ENCODE peak calls at places on chromosomes 12 and 14, in six cellular contexts. One of them, this sample, is unnamed.

GRCh38 chr14:105064001-105064400 is 1.2 kb downstream of the GPR132 start:
- DNase-seq in lung: no peak
- DNase-seq in fibroblast of lung: no peak
- DNase-seq in Caco-2: no peak
- DNase-seq in pancreas: no peak
- DNase-seq in lower lobe of right lung: no peak
- DNase-seq in this sample: no peak

GRCh38 chr12:57894577-57895292 is 46.6 kb upstream of the ATP23 start:
- DNase-seq in lung: no peak
- DNase-seq in fibroblast of lung: no peak
- DNase-seq in Caco-2: no peak
- DNase-seq in pancreas: no peak
- DNase-seq in lower lobe of right lung: no peak
- DNase-seq in this sample: no peak

GRCh38 chr12:5648692-5649338 is 216.9 kb downstream of the NTF3 start:
- DNase-seq in lung: no peak
- DNase-seq in fibroblast of lung: peak
- DNase-seq in Caco-2: peak
- DNase-seq in pancreas: no peak
- DNase-seq in lower lobe of right lung: no peak
- DNase-seq in this sample: peak

GRCh38 chr14:101077511-101078074 is 174.1 kb upstream of the RTL1 start:
- DNase-seq in lung: peak
- DNase-seq in fibroblast of lung: peak
- DNase-seq in Caco-2: no peak
- DNase-seq in pancreas: peak
- DNase-seq in lower lobe of right lung: no peak
- DNase-seq in this sample: no peak

GRCh38 chr14:68627868-68628604 is 164.8 kb downstream of the ZFP36L1 start:
- DNase-seq in lung: no peak
- DNase-seq in fibroblast of lung: peak
- DNase-seq in Caco-2: peak
- DNase-seq in pancreas: peak
- DNase-seq in lower lobe of right lung: peak
- DNase-seq in this sample: no peak

GRCh38 chr12:13171921-13172859 is 24.3 kb upstream of the EMP1 start:
- DNase-seq in lung: peak
- DNase-seq in fibroblast of lung: peak
- DNase-seq in Caco-2: peak
- DNase-seq in pancreas: no peak
- DNase-seq in lower lobe of right lung: no peak
- DNase-seq in this sample: no peak

GRCh38 chr12:122848471-122849351 is 13.5 kb downstream of the HIP1R start:
- DNase-seq in lung: no peak
- DNase-seq in fibroblast of lung: no peak
- DNase-seq in Caco-2: peak
- DNase-seq in pancreas: peak
- DNase-seq in lower lobe of right lung: peak
- DNase-seq in this sample: no peak

GRCh38 chr14:71478542-71478941 is 453.7 kb upstream of the RGS6 start:
- DNase-seq in lung: no peak
- DNase-seq in fibroblast of lung: peak
- DNase-seq in Caco-2: no peak
- DNase-seq in pancreas: no peak
- DNase-seq in lower lobe of right lung: no peak
- DNase-seq in this sample: no peak

GRCh38 chr12:120909633-120910318 is 5.6 kb upstream of the SPPL3 start:
- DNase-seq in lung: no peak
- DNase-seq in fibroblast of lung: no peak
- DNase-seq in Caco-2: no peak
- DNase-seq in pancreas: no peak
- DNase-seq in lower lobe of right lung: no peak
- DNase-seq in this sample: no peak

GRCh38 chr12:3802721-3803120 is 49.8 kb upstream of the CRACR2A start:
- DNase-seq in lung: no peak
- DNase-seq in fibroblast of lung: no peak
- DNase-seq in Caco-2: no peak
- DNase-seq in pancreas: no peak
- DNase-seq in lower lobe of right lung: no peak
- DNase-seq in this sample: peak

GRCh38 chr14:88882236-88882635 is 57.8 kb downstream of the TTC8 start:
- DNase-seq in lung: no peak
- DNase-seq in fibroblast of lung: peak
- DNase-seq in Caco-2: no peak
- DNase-seq in pancreas: no peak
- DNase-seq in lower lobe of right lung: no peak
- DNase-seq in this sample: no peak

GRCh38 chr14:95547626-95548327 is 12.9 kb downstream of the GLRX5 start:
- DNase-seq in lung: no peak
- DNase-seq in fibroblast of lung: peak
- DNase-seq in Caco-2: no peak
- DNase-seq in pancreas: no peak
- DNase-seq in lower lobe of right lung: no peak
- DNase-seq in this sample: no peak

GRCh38 chr14:55117816-55118441 is 11.1 kb upstream of the LGALS3 start:
- DNase-seq in lung: no peak
- DNase-seq in fibroblast of lung: peak
- DNase-seq in Caco-2: peak
- DNase-seq in pancreas: no peak
- DNase-seq in lower lobe of right lung: no peak
- DNase-seq in this sample: no peak

GRCh38 chr14:79551591-79551990 is 659.7 kb downstream of the DIO2 start:
- DNase-seq in lung: no peak
- DNase-seq in fibroblast of lung: no peak
- DNase-seq in Caco-2: peak
- DNase-seq in pancreas: no peak
- DNase-seq in lower lobe of right lung: no peak
- DNase-seq in this sample: no peak

GRCh38 chr12:12941450-12942350 is 10.3 kb downstream of the GPRC5D start:
- DNase-seq in lung: no peak
- DNase-seq in fibroblast of lung: no peak
- DNase-seq in Caco-2: no peak
- DNase-seq in pancreas: no peak
- DNase-seq in lower lobe of right lung: no peak
- DNase-seq in this sample: no peak

GRCh38 chr14:20415723-20416622 is 2.7 kb upstream of the TEP1 start:
- DNase-seq in lung: no peak
- DNase-seq in fibroblast of lung: peak
- DNase-seq in Caco-2: no peak
- DNase-seq in pancreas: no peak
- DNase-seq in lower lobe of right lung: no peak
- DNase-seq in this sample: no peak

GRCh38 chr14:92160619-92161018 is 38.9 kb downstream of the CPSF2 start:
- DNase-seq in lung: no peak
- DNase-seq in fibroblast of lung: peak
- DNase-seq in Caco-2: no peak
- DNase-seq in pancreas: no peak
- DNase-seq in lower lobe of right lung: no peak
- DNase-seq in this sample: no peak

GRCh38 chr14:39374846-39375245 is 57.4 kb downstream of the FBXO33 start:
- DNase-seq in lung: no peak
- DNase-seq in fibroblast of lung: peak
- DNase-seq in Caco-2: no peak
- DNase-seq in pancreas: no peak
- DNase-seq in lower lobe of right lung: no peak
- DNase-seq in this sample: no peak

GRCh38 chr14:30888480-30889243 is 14.3 kb downstream of the COCH start:
- DNase-seq in lung: no peak
- DNase-seq in fibroblast of lung: no peak
- DNase-seq in Caco-2: no peak
- DNase-seq in pancreas: no peak
- DNase-seq in lower lobe of right lung: no peak
- DNase-seq in this sample: no peak

GRCh38 chr14:99764222-99764706 is 28.9 kb upstream of the EML1 start:
- DNase-seq in lung: no peak
- DNase-seq in fibroblast of lung: no peak
- DNase-seq in Caco-2: no peak
- DNase-seq in pancreas: no peak
- DNase-seq in lower lobe of right lung: no peak
- DNase-seq in this sample: no peak

GRCh38 chr12:54371328-54372112 is 7.2 kb upstream of the GPR84 start:
- DNase-seq in lung: no peak
- DNase-seq in fibroblast of lung: no peak
- DNase-seq in Caco-2: no peak
- DNase-seq in pancreas: no peak
- DNase-seq in lower lobe of right lung: no peak
- DNase-seq in this sample: no peak

GRCh38 chr14:80974338-80975078 is 19.1 kb downstream of the TSHR start:
- DNase-seq in lung: no peak
- DNase-seq in fibroblast of lung: peak
- DNase-seq in Caco-2: no peak
- DNase-seq in pancreas: no peak
- DNase-seq in lower lobe of right lung: no peak
- DNase-seq in this sample: no peak

GRCh38 chr12:10453144-10453543 is at the start of gene KLRC1:
- DNase-seq in lung: no peak
- DNase-seq in fibroblast of lung: no peak
- DNase-seq in Caco-2: no peak
- DNase-seq in pancreas: no peak
- DNase-seq in lower lobe of right lung: no peak
- DNase-seq in this sample: peak

GRCh38 chr12:45890276-45890675 is 100.1 kb downstream of the SCAF11 start:
- DNase-seq in lung: no peak
- DNase-seq in fibroblast of lung: no peak
- DNase-seq in Caco-2: no peak
- DNase-seq in pancreas: no peak
- DNase-seq in lower lobe of right lung: no peak
- DNase-seq in this sample: peak
- TF ChIP-seq CTCF in lung: no peak
- TF ChIP-seq CTCF in fibroblast of lung: no peak
- TF ChIP-seq CTCF in Caco-2: no peak
- TF ChIP-seq CTCF in pancreas: no peak
- TF ChIP-seq CTCF in lower lobe of right lung: no peak
- TF ChIP-seq CTCF in this sample: peak

GRCh38 chr14:103688441-103688840 is 26.8 kb downstream of the XRCC3 start:
- DNase-seq in lung: no peak
- DNase-seq in fibroblast of lung: no peak
- DNase-seq in Caco-2: no peak
- DNase-seq in pancreas: no peak
- DNase-seq in lower lobe of right lung: no peak
- DNase-seq in this sample: no peak
- H3K4me3 ChIP-seq in lung: no peak
- H3K4me3 ChIP-seq in fibroblast of lung: no peak
- H3K4me3 ChIP-seq in Caco-2: no peak
- H3K4me3 ChIP-seq in pancreas: no peak
- H3K4me3 ChIP-seq in lower lobe of right lung: no peak
- H3K4me3 ChIP-seq in this sample: no peak

DNA sequence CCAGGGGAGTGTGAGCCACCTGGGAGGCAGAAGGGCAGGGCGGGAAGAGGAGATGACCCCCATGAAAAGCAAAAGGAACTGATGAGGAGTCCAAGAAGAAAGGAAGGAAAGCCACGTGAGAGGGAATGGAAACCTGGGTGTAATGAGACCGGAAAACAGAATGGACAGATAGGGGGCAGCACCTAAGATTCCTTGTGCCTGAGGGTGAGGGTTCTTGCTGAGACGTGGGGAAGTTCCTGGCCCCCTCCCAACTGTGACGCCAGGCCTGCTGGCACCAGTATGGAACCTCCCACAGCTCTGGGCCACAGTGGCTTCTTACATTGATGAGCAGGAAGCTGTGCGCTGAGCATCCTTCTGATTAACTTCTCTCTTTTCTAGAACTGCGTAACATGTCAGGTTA is 30.8 kb downstream of the TTC7B start:
- DNase-seq in lung: peak
- DNase-seq in fibroblast of lung: peak
- DNase-seq in Caco-2: no peak
- DNase-seq in pancreas: no peak
- DNase-seq in lower lobe of right lung: no peak
- DNase-seq in this sample: peak
- TF ChIP-seq CTCF in lung: no peak
- TF ChIP-seq CTCF in fibroblast of lung: peak
- TF ChIP-seq CTCF in Caco-2: no peak
- TF ChIP-seq CTCF in pancreas: no peak
- TF ChIP-seq CTCF in lower lobe of right lung: no peak
- TF ChIP-seq CTCF in this sample: peak

GRCh38 chr12:116092162-116092561 is 185.3 kb downstream of the MED13L start:
- DNase-seq in lung: no peak
- DNase-seq in fibroblast of lung: no peak
- DNase-seq in Caco-2: no peak
- DNase-seq in pancreas: no peak
- DNase-seq in lower lobe of right lung: no peak
- DNase-seq in this sample: no peak
- H3K4me3 ChIP-seq in lung: no peak
- H3K4me3 ChIP-seq in fibroblast of lung: no peak
- H3K4me3 ChIP-seq in Caco-2: no peak
- H3K4me3 ChIP-seq in pancreas: no peak
- H3K4me3 ChIP-seq in lower lobe of right lung: no peak
- H3K4me3 ChIP-seq in this sample: no peak

GRCh38 chr12:51395283-51396230 is 4.4 kb upstream of the GALNT6 start:
- DNase-seq in lung: no peak
- DNase-seq in fibroblast of lung: no peak
- DNase-seq in Caco-2: peak
- DNase-seq in pancreas: no peak
- DNase-seq in lower lobe of right lung: no peak
- DNase-seq in this sample: no peak

GRCh38 chr12:51391047-51391837 is at the start of gene GALNT6:
- DNase-seq in lung: no peak
- DNase-seq in fibroblast of lung: no peak
- DNase-seq in Caco-2: peak
- DNase-seq in pancreas: peak
- DNase-seq in lower lobe of right lung: peak
- DNase-seq in this sample: no peak

GRCh38 chr12:51393676-51394545 is 2.7 kb upstream of the GALNT6 start:
- DNase-seq in lung: no peak
- DNase-seq in fibroblast of lung: peak
- DNase-seq in Caco-2: no peak
- DNase-seq in pancreas: no peak
- DNase-seq in lower lobe of right lung: no peak
- DNase-seq in this sample: no peak

GRCh38 chr12:51390457-51391046 is 654 bp downstream of the GALNT6 start:
- DNase-seq in lung: no peak
- DNase-seq in fibroblast of lung: no peak
- DNase-seq in Caco-2: no peak
- DNase-seq in pancreas: no peak
- DNase-seq in lower lobe of right lung: no peak
- DNase-seq in this sample: no peak

GRCh38 chr12:51392556-51393237 is 1.5 kb upstream of the GALNT6 start:
- DNase-seq in lung: no peak
- DNase-seq in fibroblast of lung: peak
- DNase-seq in Caco-2: peak
- DNase-seq in pancreas: no peak
- DNase-seq in lower lobe of right lung: no peak
- DNase-seq in this sample: no peak
- TF ChIP-seq CTCF in lung: no peak
- TF ChIP-seq CTCF in fibroblast of lung: no peak
- TF ChIP-seq CTCF in Caco-2: peak
- TF ChIP-seq CTCF in pancreas: no peak
- TF ChIP-seq CTCF in lower lobe of right lung: no peak
- TF ChIP-seq CTCF in this sample: no peak

GRCh38 chr12:29253916-29254625 is 105.0 kb downstream of the FAR2 start:
- DNase-seq in lung: no peak
- DNase-seq in fibroblast of lung: no peak
- DNase-seq in Caco-2: no peak
- DNase-seq in pancreas: no peak
- DNase-seq in lower lobe of right lung: no peak
- DNase-seq in this sample: no peak
- H3K4me3 ChIP-seq in lung: no peak
- H3K4me3 ChIP-seq in fibroblast of lung: no peak
- H3K4me3 ChIP-seq in Caco-2: no peak
- H3K4me3 ChIP-seq in pancreas: no peak
- H3K4me3 ChIP-seq in lower lobe of right lung: no peak
- H3K4me3 ChIP-seq in this sample: no peak

GRCh38 chr12:105321125-105321524 is 9.4 kb upstream of the C12orf75 start:
- DNase-seq in lung: no peak
- DNase-seq in fibroblast of lung: no peak
- DNase-seq in Caco-2: no peak
- DNase-seq in pancreas: no peak
- DNase-seq in lower lobe of right lung: no peak
- DNase-seq in this sample: no peak
- TF ChIP-seq CTCF in lung: no peak
- TF ChIP-seq CTCF in fibroblast of lung: no peak
- TF ChIP-seq CTCF in Caco-2: no peak
- TF ChIP-seq CTCF in pancreas: no peak
- TF ChIP-seq CTCF in lower lobe of right lung: no peak
- TF ChIP-seq CTCF in this sample: no peak